ENCODE peak calls at places on chromosome 22, in nine cellular contexts. R is CD4-positive, CD25-positive, alpha-beta regulatory T cell; N is activated CD4-positive, CD25-positive, alpha-beta regulatory T cell treated with anti-CD3 and anti-CD28 coated beads, Interleukin-2, amount 50 U/mL, for 72 hours; M is B cell; O is NCI-H1105; W is activated effector memory CD4-positive, alpha-beta T cell treated with Interleukin-2 at 50 U/mL for 16 hours; T is DMS153; L is ureter; H is AG08396. J is an unnamed sample.

GRCh38 chr22:23218867-23219251 is 38.5 kb downstream of the BCR start:
- DNase-seq in R (no peak), N (no peak), M (no peak), O (peak), W (no peak), T (peak), L (no peak), H (peak), J (peak)

GRCh38 chr22:30265851-30266444 is 703 bp downstream of the OSM start:
- DNase-seq in R (peak), N (peak), M (peak), O (no peak), W (peak), T (no peak), L (no peak), H (no peak), J (no peak)

GRCh38 chr22:30763815-30764686 is 69.4 kb downstream of the OSBP2 start:
- DNase-seq in R (peak), N (no peak), M (no peak), O (peak), W (no peak), T (peak), L (peak), H (peak), J (peak)

GRCh38 chr22:29987143-29987542 is 93.1 kb upstream of the HORMAD2 start:
- DNase-seq in R (no peak), N (no peak), M (no peak), O (no peak), W (no peak), T (no peak), L (no peak), H (no peak), J (no peak)

GRCh38 chr22:40076702-40077645 is 82.2 kb downstream of the FAM83F start:
- DNase-seq in R (no peak), N (no peak), M (no peak), O (no peak), W (no peak), T (no peak), L (no peak), H (no peak), J (no peak)

GRCh38 chr22:37519268-37520195 is at the start of gene CARD10:
- DNase-seq in R (no peak), N (no peak), M (peak), O (no peak), W (no peak), T (no peak), L (no peak), H (peak), J (peak)

GRCh38 chr22:39915295-39915726 is 14.4 kb downstream of the GRAP2 start:
- DNase-seq in R (no peak), N (no peak), M (no peak), O (no peak), W (no peak), T (no peak), L (no peak), H (no peak), J (no peak)

GRCh38 chr22:47658182-47658581 is 895.7 kb downstream of the TBC1D22A start:
- DNase-seq in R (no peak), N (no peak), M (no peak), O (no peak), W (no peak), T (no peak), L (no peak), H (no peak), J (no peak)

GRCh38 chr22:25876871-25877270 is 134.9 kb downstream of the MYO18B start:
- DNase-seq in R (no peak), N (no peak), M (no peak), O (no peak), W (no peak), T (no peak), L (no peak), H (no peak), J (no peak)

GRCh38 chr22:43101306-43101705 is 9.2 kb upstream of the BIK start:
- DNase-seq in R (no peak), N (no peak), M (no peak), O (no peak), W (no peak), T (no peak), L (no peak), H (no peak), J (no peak)

GRCh38 chr22:30005213-30005857 is 74.9 kb upstream of the HORMAD2 start:
- DNase-seq in R (peak), N (peak), M (peak), O (peak), W (peak), T (peak), L (peak), H (peak), J (peak)

GRCh38 chr22:30273196-30273595 is 6.5 kb upstream of the OSM start:
- DNase-seq in R (no peak), N (no peak), M (no peak), O (no peak), W (no peak), T (no peak), L (no peak), H (no peak), J (no peak)

GRCh38 chr22:38051900-38052862 is 5.0 kb upstream of the PICK1 start:
- DNase-seq in R (peak), N (peak), M (peak), O (peak), W (peak), T (peak), L (peak), H (peak), J (peak)

GRCh38 chr22:37063436-37064420 is 12.2 kb downstream of the KCTD17 start:
- DNase-seq in R (no peak), N (no peak), M (no peak), O (peak), W (no peak), T (peak), L (peak), H (no peak), J (no peak)

GRCh38 chr22:30871391-30872281 is 96.9 kb downstream of the MORC2 start:
- DNase-seq in R (no peak), N (no peak), M (no peak), O (no peak), W (no peak), T (no peak), L (no peak), H (no peak), J (no peak)

GRCh38 chr22:39703890-39704658 is 133.5 kb downstream of the CACNA1I start:
- DNase-seq in R (no peak), N (no peak), M (no peak), O (no peak), W (no peak), T (no peak), L (no peak), H (no peak), J (no peak)

GRCh38 chr22:49195636-49196035 is 632.0 kb downstream of the BRD1 start:
- DNase-seq in R (no peak), N (no peak), M (no peak), O (no peak), W (no peak), T (no peak), L (no peak), H (no peak), J (no peak)

GRCh38 chr22:19514831-19515565 is 9.2 kb downstream of the CLDN5 start:
- DNase-seq in R (no peak), N (no peak), M (no peak), O (no peak), W (no peak), T (peak), L (no peak), H (no peak), J (peak)

GRCh38 chr22:23305922-23306374 is 125.6 kb downstream of the BCR start:
- DNase-seq in R (no peak), N (no peak), M (peak), O (peak), W (no peak), T (peak), L (peak), H (peak), J (peak)

GRCh38 chr22:45164217-45165123 is 745 bp downstream of the NUP50 start:
- DNase-seq in R (no peak), N (peak), M (peak), O (no peak), W (peak), T (no peak), L (peak), H (peak), J (no peak)

GRCh38 chr22:41401781-41402648 is 20.3 kb downstream of the TEF start:
- DNase-seq in R (no peak), N (no peak), M (no peak), O (peak), W (no peak), T (peak), L (peak), H (peak), J (no peak)

GRCh38 chr22:27850000-27850465 is 48.5 kb upstream of the MN1 start:
- DNase-seq in R (no peak), N (no peak), M (no peak), O (no peak), W (no peak), T (no peak), L (no peak), H (no peak), J (no peak)

GRCh38 chr22:45608763-45609180 is 62.9 kb upstream of the ATXN10 start:
- DNase-seq in R (no peak), N (no peak), M (no peak), O (no peak), W (no peak), T (no peak), L (no peak), H (peak), J (no peak)

GRCh38 chr22:47154621-47155081 is 392.2 kb downstream of the TBC1D22A start:
- DNase-seq in R (no peak), N (no peak), M (no peak), O (no peak), W (no peak), T (no peak), L (no peak), H (peak), J (no peak)

GRCh38 chr22:37244114-37244921 is at the start of gene RAC2:
- DNase-seq in R (peak), N (peak), M (peak), O (no peak), W (peak), T (no peak), L (peak), H (no peak), J (no peak)

GRCh38 chr22:30188911-30189310 is 57.6 kb downstream of the LIF start:
- DNase-seq in R (no peak), N (no peak), M (no peak), O (no peak), W (no peak), T (no peak), L (no peak), H (no peak), J (no peak)

GRCh38 chr22:47987885-47988515 is 1225.5 kb downstream of the TBC1D22A start:
- DNase-seq in R (no peak), N (no peak), M (no peak), O (no peak), W (no peak), T (no peak), L (no peak), H (no peak), J (no peak)

GRCh38 chr22:38751422-38752346 is 4.1 kb downstream of the SUN2 start:
- DNase-seq in R (peak), N (peak), M (peak), O (no peak), W (peak), T (no peak), L (no peak), H (no peak), J (no peak)

GRCh38 chr22:27045103-27045940 is 387.9 kb downstream of the MIAT start:
- DNase-seq in R (no peak), N (no peak), M (no peak), O (no peak), W (no peak), T (no peak), L (no peak), H (peak), J (no peak)

GRCh38 chr22:19045094-19045493 is 77.1 kb downstream of the DGCR2 start:
- DNase-seq in R (no peak), N (no peak), M (no peak), O (no peak), W (no peak), T (no peak), L (no peak), H (no peak), J (no peak)

GRCh38 chr22:31160328-31160978 is 471 bp downstream of the RNF185 start:
- DNase-seq in R (no peak), N (no peak), M (no peak), O (no peak), W (peak), T (no peak), L (no peak), H (no peak), J (no peak)

GRCh38 chr22:49196046-49196511 is 631.6 kb downstream of the BRD1 start:
- DNase-seq in R (no peak), N (no peak), M (no peak), O (no peak), W (no peak), T (no peak), L (no peak), H (no peak), J (no peak)

GRCh38 chr22:28116261-28116673 is 197.2 kb upstream of the PITPNB start:
- DNase-seq in R (no peak), N (no peak), M (no peak), O (no peak), W (no peak), T (no peak), L (peak), H (peak), J (no peak)

GRCh38 chr22:27144345-27144744 is 487.0 kb downstream of the MIAT start:
- DNase-seq in R (no peak), N (no peak), M (no peak), O (no peak), W (no peak), T (no peak), L (no peak), H (no peak), J (no peak)

GRCh38 chr22:47772864-47773263 is 1010.4 kb downstream of the TBC1D22A start:
- DNase-seq in R (no peak), N (no peak), M (no peak), O (no peak), W (no peak), T (no peak), L (no peak), H (no peak), J (no peak)

GRCh38 chr22:46830001-46830715 is 67.7 kb downstream of the TBC1D22A start:
- DNase-seq in R (no peak), N (no peak), M (no peak), O (no peak), W (no peak), T (no peak), L (no peak), H (peak), J (no peak)

GRCh38 chr22:19629331-19629719 is 85.0 kb upstream of the SEPTIN5 start:
- DNase-seq in R (no peak), N (peak), M (no peak), O (no peak), W (no peak), T (no peak), L (no peak), H (no peak), J (no peak)